ENCODE peak calls at places on chromosomes 16 and 17, in nine cellular contexts. V is CD4-positive, alpha-beta T cell; M is GM12865; H is cardiac muscle cell; Q is fibroblast of mammary gland; W is colonic mucosa; L is A673; G is heart right ventricle; N is tibial artery. S is an unnamed sample.

GRCh38 chr17:55845385-55845784 is 94.5 kb downstream of the PCTP start:
- DNase-seq in V (no peak), M (peak), H (peak), Q (peak), W (peak), L (peak), G (peak), N (peak), S (peak)

GRCh38 chr16:4500283-4500682 is 24.1 kb downstream of the HMOX2 start:
- DNase-seq in V (no peak), M (no peak), H (peak), Q (peak), W (no peak), L (no peak), G (no peak), N (no peak), S (no peak)

GRCh38 chr16:68475071-68475470 is 26.8 kb upstream of the SMPD3 start:
- DNase-seq in V (no peak), M (no peak), H (no peak), Q (no peak), W (no peak), L (no peak), G (no peak), N (no peak), S (no peak)

GRCh38 chr16:81469710-81470481 is 25.3 kb downstream of the CMIP start:
- DNase-seq in V (peak), M (peak), H (no peak), Q (no peak), W (no peak), L (no peak), G (peak), N (no peak), S (no peak)

GRCh38 chr17:49277638-49278037 is 47.1 kb upstream of the PHOSPHO1 start:
- DNase-seq in V (no peak), M (no peak), H (no peak), Q (peak), W (no peak), L (no peak), G (no peak), N (peak), S (no peak)

GRCh38 chr17:48052956-48053757 is 5.0 kb downstream of the NFE2L1 start:
- DNase-seq in V (no peak), M (no peak), H (peak), Q (peak), W (peak), L (peak), G (peak), N (peak), S (no peak)

GRCh38 chr16:75263291-75263962 is 12.0 kb upstream of the BCAR1 start:
- DNase-seq in V (no peak), M (no peak), H (no peak), Q (no peak), W (no peak), L (no peak), G (no peak), N (no peak), S (no peak)

GRCh38 chr17:65058615-65059014 is 2.1 kb upstream of the GNA13 start:
- DNase-seq in V (no peak), M (no peak), H (no peak), Q (no peak), W (no peak), L (no peak), G (no peak), N (no peak), S (no peak)

GRCh38 chr16:78122774-78123315 is 23.4 kb downstream of the WWOX start:
- DNase-seq in V (no peak), M (peak), H (peak), Q (peak), W (no peak), L (peak), G (no peak), N (no peak), S (no peak)
- TF ChIP-seq CTCF in V (peak), M (peak), H (peak), Q (peak), W (peak), L (peak), G (peak), N (peak), S (peak)

GRCh38 chr16:70751593-70751992 is 49.4 kb downstream of the VAC14 start:
- DNase-seq in V (no peak), M (no peak), H (no peak), Q (no peak), W (no peak), L (no peak), G (no peak), N (no peak), S (no peak)
- TF ChIP-seq CTCF in V (no peak), M (no peak), H (no peak), Q (no peak), W (no peak), L (no peak), G (no peak), N (no peak), S (no peak)

DNA sequence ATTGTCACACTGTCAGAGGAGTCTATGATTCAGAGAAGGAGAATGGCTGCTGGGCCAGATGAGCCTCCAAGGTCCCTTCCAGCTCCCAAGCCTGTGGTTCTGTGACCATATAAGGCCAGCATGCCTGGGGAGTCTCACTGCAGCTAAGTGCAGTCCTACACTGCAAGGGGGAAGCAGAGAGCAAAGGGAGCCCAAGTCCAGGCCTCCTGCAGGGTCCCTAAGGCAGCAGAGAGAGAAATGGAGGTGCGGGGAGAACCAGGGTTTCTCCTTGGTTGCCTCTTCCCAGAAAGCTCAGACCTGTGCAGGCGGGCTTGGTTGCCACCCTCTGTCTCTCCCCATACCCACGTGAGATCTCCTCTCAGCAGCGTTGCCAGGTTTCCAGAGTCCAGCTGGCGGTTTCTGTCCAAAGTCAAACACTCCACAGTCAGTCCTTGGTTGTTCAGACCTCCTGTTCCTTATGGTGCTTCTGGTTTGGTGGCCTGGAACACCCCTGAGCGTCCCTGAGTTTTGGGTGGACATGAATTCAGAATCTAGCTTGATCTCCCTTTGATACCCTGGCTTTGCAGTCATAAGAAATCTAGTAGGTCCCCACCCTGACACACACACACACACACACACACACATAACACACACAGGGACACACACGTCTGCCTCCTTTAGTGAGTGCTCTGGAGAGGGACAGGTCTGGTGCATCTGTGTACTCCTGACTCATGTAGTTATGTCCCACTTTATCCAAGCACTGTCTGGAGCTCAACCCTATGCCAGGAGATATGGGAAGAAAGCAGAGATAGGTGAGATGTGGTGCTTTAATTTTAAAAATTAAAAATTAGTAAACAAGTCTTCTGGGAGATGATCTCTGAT is 78.8 kb downstream of the GNAO1 start:
- DNase-seq in V (no peak), M (no peak), H (peak), Q (peak), W (no peak), L (peak), G (peak), N (peak), S (no peak)
- TF ChIP-seq CTCF in V (no peak), M (no peak), H (peak), Q (no peak), W (no peak), L (no peak), G (peak), N (peak), S (no peak)

DNA sequence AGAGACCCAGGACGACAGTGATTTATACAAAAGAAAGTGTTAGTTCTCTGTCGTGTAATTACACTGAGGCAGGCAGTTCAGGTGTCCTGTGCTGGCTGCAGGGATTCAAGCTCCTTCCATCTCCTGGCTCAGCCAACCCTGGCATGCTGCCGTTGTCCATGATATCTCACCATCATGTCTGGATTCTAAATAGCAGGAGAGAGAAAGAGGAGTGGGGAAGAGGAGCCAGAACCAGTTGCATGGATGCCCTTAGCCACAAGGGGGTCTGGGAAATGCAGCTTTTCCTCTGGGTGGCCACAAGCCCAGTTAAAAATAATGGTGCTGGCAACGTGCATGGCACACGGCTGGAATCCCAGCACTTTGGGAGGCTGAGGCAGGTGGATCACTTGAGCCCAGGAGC is 9.7 kb downstream of the C16orf54 start:
- DNase-seq in V (no peak), M (no peak), H (no peak), Q (no peak), W (no peak), L (no peak), G (no peak), N (no peak), S (no peak)
- TF ChIP-seq CTCF in V (no peak), M (no peak), H (peak), Q (no peak), W (no peak), L (no peak), G (no peak), N (no peak), S (no peak)

GRCh38 chr17:74435775-74436359 is 4.0 kb downstream of the GPRC5C start:
- DNase-seq in V (no peak), M (no peak), H (no peak), Q (no peak), W (no peak), L (no peak), G (no peak), N (no peak), S (no peak)

GRCh38 chr17:74432484-74433391 is 850 bp downstream of the GPRC5C start:
- DNase-seq in V (no peak), M (no peak), H (no peak), Q (no peak), W (no peak), L (no peak), G (peak), N (no peak), S (no peak)

GRCh38 chr17:74430706-74431567 is 951 bp upstream of the GPRC5C start:
- DNase-seq in V (no peak), M (peak), H (peak), Q (peak), W (peak), L (no peak), G (peak), N (peak), S (peak)

GRCh38 chr17:74431568-74432483 is at the start of gene GPRC5C:
- DNase-seq in V (peak), M (peak), H (peak), Q (peak), W (peak), L (peak), G (peak), N (peak), S (peak)

GRCh38 chr17:74433421-74434121 is 1.7 kb downstream of the GPRC5C start:
- DNase-seq in V (no peak), M (no peak), H (peak), Q (peak), W (no peak), L (no peak), G (no peak), N (peak), S (no peak)
- TF ChIP-seq CTCF in V (no peak), M (no peak), H (peak), Q (peak), W (no peak), L (no peak), G (no peak), N (peak), S (no peak)

GRCh38 chr17:31508310-31509094 is 117.0 kb downstream of the RAB11FIP4 start:
- DNase-seq in V (peak), M (peak), H (peak), Q (no peak), W (peak), L (no peak), G (no peak), N (no peak), S (no peak)
- TF ChIP-seq CTCF in V (peak), M (peak), H (peak), Q (peak), W (peak), L (peak), G (peak), N (no peak), S (peak)